ENCODE peak calls at places on chromosomes 7 and 10, in seven cellular contexts. O, W, E, Q, J, T and D are unnamed samples.
A peak's percentile ranks its signal among the peaks of the same experiment; 100 is the strongest.

GRCh38 chr7:117405519-117405918 is 21.8 kb downstream of the ASZ1 start:
- DNase-seq in Q (no peak), J (no peak), T (no peak), E (no peak), W (no peak), O (no peak), D (no peak)

GRCh38 chr10:7767209-7767608 is 20.6 kb downstream of the KIN start:
- DNase-seq in Q (peak; percentile 73), W (no peak), T (no peak), E (no peak), O (peak; percentile 70), J (no peak), D (no peak)

GRCh38 chr7:46352335-46352954 is 431.4 kb upstream of the IGFBP3 start:
- DNase-seq in W (peak; percentile 81), Q (peak; percentile 68), E (peak; percentile 35), T (no peak), J (peak; percentile 42), O (peak; percentile 82), D (peak; percentile 43)

GRCh38 chr10:63700209-63700934 is 179.2 kb downstream of the REEP3 start:
- DNase-seq in J (no peak), W (peak; percentile 60), T (no peak), O (peak; percentile 93), E (no peak), Q (peak; percentile 98), D (no peak)

GRCh38 chr7:91929463-91929862 is 11.2 kb upstream of the AKAP9 start:
- DNase-seq in Q (peak; percentile 74), E (no peak), W (no peak), J (no peak), T (no peak), O (no peak), D (no peak)

GRCh38 chr7:24290004-24290641 is 6.1 kb downstream of the NPY start:
- DNase-seq in Q (peak; percentile 68), W (peak; percentile 20), J (peak; percentile 60), E (peak; percentile 70), O (peak; percentile 10), T (peak; percentile 57), D (peak; percentile 81)

GRCh38 chr7:28102778-28103177 is 77.8 kb downstream of the JAZF1 start:
- DNase-seq in W (peak; percentile 25), J (no peak), T (no peak), E (no peak), O (peak; percentile 42), Q (peak; percentile 20), D (no peak)

GRCh38 chr10:105844653-105845052 is 1203.6 kb downstream of the SORCS3 start:
- DNase-seq in O (no peak), E (no peak), J (no peak), Q (no peak), T (no peak), W (no peak), D (no peak)

GRCh38 chr7:7738622-7739021 is 20.2 kb upstream of the RPA3 start:
- DNase-seq in O (no peak), T (no peak), W (no peak), E (no peak), Q (no peak), J (no peak), D (no peak)

GRCh38 chr7:55130554-55131198 is 111.9 kb downstream of the EGFR start:
- DNase-seq in T (no peak), E (no peak), J (no peak), Q (peak; percentile 70), W (peak; percentile 58), O (peak; percentile 83), D (peak; percentile 40)

GRCh38 chr10:8453587-8453986 is 399.1 kb downstream of the GATA3 start:
- DNase-seq in O (peak; percentile 54), J (no peak), Q (peak; percentile 66), T (no peak), E (no peak), W (peak; percentile 12), D (no peak)